ENCODE peak calls at places on chromosomes 12 and 14, in seven cellular contexts. D is WERI-Rb-1, N is foreskin fibroblast, B is right lobe of liver, Q is astrocyte of the spinal cord, X is tibial artery, F is choroid plexus epithelial cell. Y is an unnamed sample.
A peak's percentile ranks its signal among the peaks of the same experiment; 100 is the strongest.

GRCh38 chr12:19847294-19848059 is 408.2 kb downstream of the AEBP2 start:
- DNase-seq in D (no peak), N (no peak), B (no peak), Q (peak; percentile 69), X (no peak), F (peak; percentile 89), Y (peak; percentile 72)

GRCh38 chr12:47767197-47767724 is 5.8 kb upstream of the SLC48A1 start:
- DNase-seq in D (peak; percentile 71), N (no peak), B (no peak), Q (no peak), X (no peak), F (peak; percentile 70), Y (no peak)

GRCh38 chr12:40622246-40622838 is 69.9 kb upstream of the CNTN1 start:
- DNase-seq in D (peak; percentile 45), N (peak; percentile 23), B (peak; percentile 32), Q (peak; percentile 59), X (peak; percentile 60), F (peak; percentile 77), Y (peak; percentile 44)

GRCh38 chr12:112183141-112183581 is 57.8 kb downstream of the TRAFD1 start:
- DNase-seq in D (no peak), N (peak; percentile 4), B (no peak), Q (peak; percentile 39), X (no peak), F (peak; percentile 31), Y (peak; percentile 33)

GRCh38 chr12:104219908-104220404 is 4.4 kb downstream of the TXNRD1 start:
- DNase-seq in D (no peak), N (peak; percentile 79), B (no peak), Q (peak; percentile 50), X (peak; percentile 45), F (peak; percentile 73), Y (no peak)

GRCh38 chr12:114314403-114314802 is 91.5 kb downstream of the TBX5 start:
- DNase-seq in D (no peak), N (no peak), B (no peak), Q (no peak), X (no peak), F (no peak), Y (no peak)

GRCh38 chr12:96210376-96211055 is 16.3 kb downstream of the ELK3 start:
- DNase-seq in D (no peak), N (no peak), B (no peak), Q (no peak), X (no peak), F (no peak), Y (no peak)

GRCh38 chr14:93096923-93097322 is 18.8 kb downstream of the ITPK1 start:
- DNase-seq in D (no peak), N (no peak), B (no peak), Q (no peak), X (no peak), F (no peak), Y (no peak)

GRCh38 chr12:113439606-113440030 is 17.4 kb downstream of the SDSL start:
- DNase-seq in D (peak; percentile 79), N (no peak), B (no peak), Q (peak; percentile 27), X (no peak), F (peak; percentile 56), Y (no peak)

GRCh38 chr12:50914872-50915484 is 37.4 kb upstream of the HIGD1C start:
- DNase-seq in D (no peak), N (no peak), B (no peak), Q (no peak), X (no peak), F (no peak), Y (no peak)

GRCh38 chr14:94411638-94412037 is 23.2 kb upstream of the SERPINA1 start:
- DNase-seq in D (no peak), N (no peak), B (peak; percentile 40), Q (no peak), X (no peak), F (no peak), Y (no peak)

GRCh38 chr12:103994235-103994634 is 28.6 kb downstream of the TDG start:
- DNase-seq in D (no peak), N (no peak), B (no peak), Q (no peak), X (no peak), F (no peak), Y (no peak)

GRCh38 chr14:52987514-52987913 is 36.7 kb upstream of the FERMT2 start:
- DNase-seq in D (no peak), N (no peak), B (no peak), Q (peak; percentile 23), X (no peak), F (peak; percentile 36), Y (peak; percentile 57)

GRCh38 chr14:72614891-72615410 is 278.9 kb downstream of the DPF3 start:
- DNase-seq in D (no peak), N (no peak), B (no peak), Q (no peak), X (no peak), F (no peak), Y (no peak)

GRCh38 chr12:111457577-111457976 is 51.9 kb downstream of the SH2B3 start:
- DNase-seq in D (no peak), N (no peak), B (no peak), Q (no peak), X (no peak), F (no peak), Y (no peak)

GRCh38 chr12:70628701-70629480 is 8.3 kb downstream of the PTPRB start:
- DNase-seq in D (no peak), N (no peak), B (no peak), Q (no peak), X (no peak), F (no peak), Y (no peak)

GRCh38 chr12:70626180-70626579 is 11.0 kb downstream of the PTPRB start:
- DNase-seq in D (no peak), N (no peak), B (no peak), Q (no peak), X (no peak), F (no peak), Y (no peak)

DNA sequence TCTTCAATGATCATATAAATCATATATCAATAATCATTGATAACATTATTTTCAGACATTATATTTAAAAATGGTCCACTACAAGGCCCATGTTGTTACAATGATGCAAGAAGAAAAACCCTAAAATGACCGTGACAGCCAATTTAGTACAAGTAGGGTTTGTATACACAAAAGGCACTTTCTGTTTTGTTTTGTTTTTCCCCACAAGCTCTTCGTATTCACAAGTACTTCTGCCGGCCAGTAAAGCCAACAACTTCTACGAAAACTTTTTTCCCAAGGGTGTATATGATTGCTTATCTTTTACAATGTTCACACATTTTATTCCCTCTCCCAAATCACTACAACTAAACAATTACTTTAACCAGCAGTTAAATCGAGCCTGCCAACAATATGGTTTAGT is 9.6 kb downstream of the PTPRB start:
- DNase-seq in D (no peak), N (no peak), B (no peak), Q (no peak), X (no peak), F (no peak), Y (no peak)
- H3K4me3 ChIP-seq in D (no peak overlapping the region), N (no peak overlapping the region), B (no peak overlapping the region), Q (no peak overlapping the region), X (no peak overlapping the region), F (no peak overlapping the region), Y (no peak overlapping the region)

GRCh38 chr12:131894981-131895639 is 688 bp downstream of the ULK1 start:
- DNase-seq in D (no peak), N (no peak), B (no peak), Q (no peak), X (no peak), F (no peak), Y (no peak)
- TF ChIP-seq CTCF in D (no peak), N (no peak), B (no peak), Q (no peak), X (no peak), F (no peak), Y (no peak)

GRCh38 chr12:12263909-12264308 is 2.9 kb downstream of the LRP6 start:
- DNase-seq in D (no peak), N (no peak), B (no peak), Q (no peak), X (no peak), F (no peak), Y (no peak)
- H3K4me3 ChIP-seq in D (no peak overlapping the region), N (no peak overlapping the region), B (peak overlapping the region; percentile 86), Q (no peak overlapping the region), X (no peak overlapping the region), F (no peak overlapping the region), Y (peak overlapping the region; percentile 63)

GRCh38 chr12:85955127-85955526 is 81.0 kb downstream of the NTS start:
- DNase-seq in D (no peak), N (no peak), B (no peak), Q (peak; percentile 18), X (no peak), F (peak; percentile 41), Y (peak; percentile 6)
- TF ChIP-seq CTCF in D (no peak), N (no peak), B (no peak), Q (peak; percentile 4), X (no peak), F (peak; percentile 46), Y (no peak)

GRCh38 chr12:53737951-53738833 is 10.9 kb upstream of the CALCOCO1 start:
- DNase-seq in D (peak; percentile 83), N (no peak), B (no peak), Q (no peak), X (no peak), F (no peak), Y (no peak)
- H3K4me3 ChIP-seq in D (peak overlapping the region; percentile 47), N (no peak overlapping the region), B (no peak overlapping the region), Q (no peak overlapping the region), X (no peak overlapping the region), F (no peak overlapping the region), Y (no peak overlapping the region)

GRCh38 chr12:89636776-89637160 is 71.9 kb downstream of the ATP2B1 start:
- DNase-seq in D (no peak), N (peak; percentile 7), B (no peak), Q (no peak), X (no peak), F (peak; percentile 10), Y (no peak)
- TF ChIP-seq CTCF in D (no peak), N (no peak), B (no peak), Q (no peak), X (no peak), F (no peak), Y (no peak)

GRCh38 chr12:13980548-13981295 is 680 bp downstream of the GRIN2B start:
- DNase-seq in D (peak; percentile 23), N (no peak), B (no peak), Q (no peak), X (no peak), F (no peak), Y (no peak)

GRCh38 chr12:13976880-13977279 is 4.5 kb downstream of the GRIN2B start:
- DNase-seq in D (no peak), N (no peak), B (no peak), Q (no peak), X (no peak), F (no peak), Y (no peak)

GRCh38 chr12:13981296-13981962 is at the start of gene GRIN2B:
- DNase-seq in D (peak; percentile 46), N (no peak), B (no peak), Q (no peak), X (no peak), F (no peak), Y (no peak)

GRCh38 chr12:13986031-13986430 is 4.6 kb upstream of the GRIN2B start:
- DNase-seq in D (no peak), N (no peak), B (no peak), Q (no peak), X (no peak), F (no peak), Y (no peak)

GRCh38 chr12:13982010-13982409 is 608 bp upstream of the GRIN2B start:
- DNase-seq in D (peak; percentile 79), N (no peak), B (no peak), Q (no peak), X (no peak), F (no peak), Y (no peak)
- H3K4me3 ChIP-seq in D (peak overlapping the region; percentile 77), N (no peak overlapping the region), B (no peak overlapping the region), Q (no peak overlapping the region), X (no peak overlapping the region), F (no peak overlapping the region), Y (no peak overlapping the region)

GRCh38 chr14:100747021-100747586 is 20.4 kb downstream of the DLK1 start:
- DNase-seq in D (no peak), N (peak; percentile 88), B (no peak), Q (peak; percentile 84), X (no peak), F (peak; percentile 92), Y (peak; percentile 90)
- TF ChIP-seq CTCF in D (no peak), N (no peak), B (no peak), Q (no peak), X (no peak), F (no peak), Y (no peak)

Y was measured in astrocyte of the cerebellum.